ENCODE peak calls at places on chromosome 14, in four cellular contexts. W is HCT116, B is HepG2, X is K562. S is an unnamed sample.

GRCh38 chr14:60713513-60713912 is 10.6 kb downstream of the SIX4 start:
- DNase-seq in W (no peak), B (no peak), X (no peak), S (no peak)

GRCh38 chr14:104114421-104115130 is 23.8 kb upstream of the KIF26A start:
- DNase-seq in W (no peak), B (no peak), X (no peak), S (no peak)

GRCh38 chr14:20683125-20683895 is 1.1 kb upstream of the RNASE4 start:
- DNase-seq in W (peak), B (peak), X (peak), S (peak)

GRCh38 chr14:55221968-55222367 is 30.6 kb upstream of the DLGAP5 start:
- DNase-seq in W (no peak), B (no peak), X (no peak), S (no peak)

GRCh38 chr14:24816011-24816928 is 182.3 kb upstream of the GZMB start:
- DNase-seq in W (no peak), B (peak), X (no peak), S (no peak)

GRCh38 chr14:36785511-36785910 is 123.9 kb downstream of the PAX9 start:
- DNase-seq in W (no peak), B (no peak), X (no peak), S (no peak)

GRCh38 chr14:105123981-105124836 is 44.4 kb downstream of the JAG2 start:
- DNase-seq in W (no peak), B (no peak), X (no peak), S (no peak)

GRCh38 chr14:102195446-102195845 is 55.7 kb downstream of the WDR20 start:
- DNase-seq in W (no peak), B (no peak), X (no peak), S (no peak)

GRCh38 chr14:104211741-104212140 is 73.4 kb downstream of the KIF26A start:
- DNase-seq in W (no peak), B (no peak), X (no peak), S (no peak)

GRCh38 chr14:63918411-63918810 is 65.6 kb downstream of the SYNE2 start:
- DNase-seq in W (no peak), B (no peak), X (no peak), S (no peak)

GRCh38 chr14:58243790-58244555 is 670 bp upstream of the PSMA3 start:
- DNase-seq in W (peak), B (peak), X (no peak), S (no peak)

GRCh38 chr14:105864116-105864515 is 337.7 kb downstream of the TMEM121 start:
- DNase-seq in W (no peak), B (no peak), X (no peak), S (no peak)

GRCh38 chr14:93081875-93082570 is 33.7 kb downstream of the ITPK1 start:
- DNase-seq in W (no peak), B (no peak), X (no peak), S (no peak)

GRCh38 chr14:52241102-52241793 is 26.2 kb upstream of the PTGDR start:
- DNase-seq in W (no peak), B (no peak), X (no peak), S (no peak)

GRCh38 chr14:23929131-23929530 is 24.4 kb upstream of the DHRS4 start:
- DNase-seq in W (no peak), B (no peak), X (no peak), S (no peak)

GRCh38 chr14:75831455-75831854 is 150.3 kb downstream of the TGFB3 start:
- DNase-seq in W (no peak), B (peak), X (peak), S (no peak)

GRCh38 chr14:99571303-99571986 is 32.6 kb downstream of the CCDC85C start:
- DNase-seq in W (no peak), B (no peak), X (no peak), S (no peak)

GRCh38 chr14:81938341-81938740 is 404.7 kb upstream of the SEL1L start:
- DNase-seq in W (no peak), B (no peak), X (no peak), S (no peak)

GRCh38 chr14:103391048-103391447 is 5.8 kb downstream of the MARK3 start:
- DNase-seq in W (peak), B (peak), X (no peak), S (no peak)

GRCh38 chr14:52076334-52076733 is 7.5 kb upstream of the NID2 start:
- DNase-seq in W (no peak), B (no peak), X (no peak), S (peak)

GRCh38 chr14:41830679-41831078 is 224.0 kb downstream of the LRFN5 start:
- DNase-seq in W (no peak), B (no peak), X (no peak), S (no peak)

GRCh38 chr14:102728509-102728908 is 48.7 kb upstream of the TRAF3 start:
- DNase-seq in W (no peak), B (no peak), X (no peak), S (no peak)

GRCh38 chr14:99174920-99175319 is 97.1 kb downstream of the BCL11B start:
- DNase-seq in W (no peak), B (no peak), X (no peak), S (no peak)

GRCh38 chr14:95452176-95452889 is 64.1 kb downstream of the SYNE3 start:
- DNase-seq in W (no peak), B (peak), X (no peak), S (no peak)

GRCh38 chr14:74417201-74417600 is 8.8 kb downstream of the SYNDIG1L start:
- DNase-seq in W (no peak), B (no peak), X (no peak), S (no peak)

GRCh38 chr14:101584049-101584859 is 23.0 kb downstream of the DIO3 start:
- DNase-seq in W (no peak), B (no peak), X (peak), S (no peak)

GRCh38 chr14:106635569-106635968 is 1109.2 kb downstream of the TMEM121 start:
- DNase-seq in W (no peak), B (no peak), X (no peak), S (no peak)

GRCh38 chr14:96739511-96739910 is 57.7 kb upstream of the VRK1 start:
- DNase-seq in W (no peak), B (no peak), X (no peak), S (no peak)

GRCh38 chr14:77682158-77682553 is 25.7 kb downstream of the ALKBH1 start:
- DNase-seq in W (no peak), B (peak), X (no peak), S (no peak)

GRCh38 chr14:32203928-32204357 is 874 bp upstream of the RNU6-8 start:
- DNase-seq in W (no peak), B (peak), X (no peak), S (no peak)

GRCh38 chr14:64465856-64466554 is 706 bp downstream of the AKAP5 start:
- DNase-seq in W (no peak), B (no peak), X (no peak), S (no peak)

GRCh38 chr14:103186894-103187586 is 63.8 kb downstream of the TNFAIP2 start:
- DNase-seq in W (no peak), B (peak), X (no peak), S (no peak)

GRCh38 chr14:101783260-101784016 is 21.9 kb downstream of the PPP2R5C start:
- DNase-seq in W (no peak), B (no peak), X (no peak), S (no peak)

GRCh38 chr14:95472819-95473251 is 43.6 kb downstream of the SYNE3 start:
- DNase-seq in W (no peak), B (no peak), X (no peak), S (no peak)

GRCh38 chr14:65222434-65222833 is 120.1 kb upstream of the MAX start:
- DNase-seq in W (peak), B (no peak), X (peak), S (no peak)

GRCh38 chr14:89041245-89041585 is 216.8 kb downstream of the TTC8 start:
- DNase-seq in W (peak), B (peak), X (no peak), S (no peak)

GRCh38 chr14:55909879-55910278 is 208.3 kb upstream of the PELI2 start:
- DNase-seq in W (no peak), B (no peak), X (no peak), S (no peak)

DNA sequence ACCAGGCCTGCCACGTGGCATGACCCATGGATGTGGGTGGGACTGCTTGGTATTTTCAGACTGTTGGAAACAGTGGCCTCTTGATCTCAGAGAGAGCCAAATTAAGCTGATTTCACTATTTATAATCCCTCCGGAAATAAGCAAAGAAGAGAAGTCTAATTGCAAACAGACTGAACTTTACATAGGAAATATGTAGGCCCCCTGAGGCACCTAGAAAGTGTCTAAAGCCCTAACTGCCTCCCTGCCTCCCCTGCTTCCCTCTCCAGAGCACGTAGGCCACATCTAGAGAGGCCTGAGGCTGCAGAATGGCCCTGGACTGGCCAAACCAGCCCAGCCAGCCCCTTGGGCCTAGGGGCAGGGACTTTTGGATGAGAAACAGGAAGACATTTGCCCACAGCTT is 123.8 kb downstream of the ZFP36L1 start:
- DNase-seq in W (no peak), B (no peak), X (no peak), S (no peak)
- H3K27ac ChIP-seq in W (no peak), B (no peak), X (no peak), S (no peak)

GRCh38 chr14:22839159-22839779 is 2.9 kb downstream of the MMP14 start:
- DNase-seq in W (no peak), B (no peak), X (no peak), S (no peak)

GRCh38 chr14:22837750-22838538 is 1.6 kb downstream of the MMP14 start:
- DNase-seq in W (no peak), B (no peak), X (no peak), S (no peak)

GRCh38 chr14:22836301-22837058 is at the start of gene MMP14:
- DNase-seq in W (no peak), B (no peak), X (peak), S (no peak)

GRCh38 chr14:22837059-22837749 is 819 bp downstream of the MMP14 start:
- DNase-seq in W (no peak), B (peak), X (peak), S (no peak)

DNA sequence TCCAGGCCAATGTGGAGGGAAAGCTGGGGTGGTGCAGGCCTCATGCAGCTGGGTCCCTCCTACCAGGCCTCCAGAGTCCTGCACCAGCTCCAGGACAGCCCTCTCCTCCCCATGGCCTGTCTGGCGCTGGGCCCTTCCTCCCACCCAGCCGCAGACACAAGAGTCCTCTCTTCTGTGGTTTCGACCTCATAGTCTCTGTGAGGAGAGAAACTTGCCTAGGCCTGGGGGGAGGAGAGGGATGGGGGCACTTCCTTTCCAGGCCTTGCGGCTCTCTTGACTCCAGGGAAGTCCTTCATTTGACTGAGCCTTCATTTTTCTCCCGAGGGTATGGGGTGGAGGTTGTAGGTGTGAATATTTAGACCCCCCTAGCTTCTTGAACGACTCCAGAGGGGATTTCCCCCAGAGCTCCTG is 2.3 kb downstream of the MMP14 start:
- DNase-seq in W (no peak), B (no peak), X (no peak), S (no peak)
- H3K4me3 ChIP-seq in W (no peak), B (no peak), X (no peak), S (peak)

GRCh38 chr14:34161351-34162169 is 210.7 kb upstream of the EGLN3 start:
- DNase-seq in W (no peak), B (no peak), X (no peak), S (no peak)
- TF ChIP-seq TCF7L2 in W (no peak), B (no peak), X (no peak), S (no peak)

GRCh38 chr14:91140672-91141071 is 26.8 kb downstream of the DGLUCY start:
- DNase-seq in W (peak), B (peak), X (peak), S (no peak)

GRCh38 chr14:91142214-91142668 is 28.4 kb downstream of the DGLUCY start:
- DNase-seq in W (no peak), B (no peak), X (no peak), S (no peak)

GRCh38 chr14:91138511-91139359 is 24.9 kb downstream of the DGLUCY start:
- DNase-seq in W (no peak), B (peak), X (peak), S (no peak)

GRCh38 chr14:91143862-91144261 is 30.0 kb downstream of the DGLUCY start:
- DNase-seq in W (no peak), B (no peak), X (no peak), S (no peak)

GRCh38 chr14:91139776-91140175 is 25.9 kb downstream of the DGLUCY start:
- DNase-seq in W (no peak), B (no peak), X (no peak), S (no peak)
- H3K27ac ChIP-seq in W (no peak), B (no peak), X (no peak), S (no peak)

GRCh38 chr14:38882533-38882932 is 220.5 kb downstream of the SEC23A start:
- DNase-seq in W (no peak), B (no peak), X (no peak), S (no peak)

GRCh38 chr14:38883127-38883526 is 219.9 kb downstream of the SEC23A start:
- DNase-seq in W (no peak), B (peak), X (no peak), S (no peak)

GRCh38 chr14:38877744-38878388 is 225.2 kb downstream of the SEC23A start:
- DNase-seq in W (no peak), B (no peak), X (no peak), S (no peak)

GRCh38 chr14:38884109-38884508 is 218.9 kb downstream of the SEC23A start:
- DNase-seq in W (no peak), B (peak), X (no peak), S (no peak)

GRCh38 chr14:38880643-38881567 is 222.1 kb downstream of the SEC23A start:
- DNase-seq in W (no peak), B (peak), X (no peak), S (no peak)
- H3K4me3 ChIP-seq in W (no peak), B (no peak), X (no peak), S (no peak)

GRCh38 chr14:80223696-80224465 is 12.6 kb upstream of the DIO2 start:
- DNase-seq in W (no peak), B (no peak), X (no peak), S (no peak)
- TF ChIP-seq TCF7L2 in W (no peak), B (no peak), X (no peak), S (no peak)

DNA sequence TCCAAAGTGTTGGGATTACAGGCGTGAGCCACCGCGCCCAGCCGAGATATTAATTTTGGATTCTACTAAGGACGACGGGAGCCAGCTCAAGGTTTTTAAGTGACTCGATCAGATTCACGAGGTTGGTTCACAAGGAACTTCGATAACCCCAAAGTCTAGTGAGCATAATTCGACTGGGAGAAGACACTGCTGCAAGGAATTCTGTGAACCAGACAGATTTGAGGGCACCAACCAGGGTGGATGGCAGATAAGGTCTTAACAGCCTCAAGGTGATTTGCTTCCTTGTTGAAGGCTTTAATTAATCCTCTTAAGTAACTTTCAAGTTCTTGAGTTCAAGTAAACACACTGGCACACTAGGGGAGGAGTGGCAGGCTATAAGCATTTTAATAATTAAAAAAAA is 1.1 kb upstream of the KLHDC2 start:
- DNase-seq in W (no peak), B (no peak), X (no peak), S (no peak)
- H3K27ac ChIP-seq in W (peak), B (peak), X (peak), S (peak)